ENCODE peak calls at places on chromosomes 5 and 9, in eight cellular contexts. One of them, this sample, is unnamed.

GRCh38 chr9:112072721-112073553 is 102.2 kb downstream of the SUSD1 start:
- DNase-seq in AG08395: peak; percentile 47
- DNase-seq in esophagus squamous epithelium: no peak
- DNase-seq in GM12865: no peak
- DNase-seq in AG08396: no peak
- DNase-seq in GM20000: no peak
- DNase-seq in sciatic nerve: no peak
- DNase-seq in stimulated activated CD4-positive, alpha-beta T cell treated with anti-CD3 and anti-CD28 coated beads, Interleukin-1b, Interleukin-23, amount 100 ng/mL, for 48 hours: no peak
- DNase-seq in this sample: no peak

GRCh38 chr9:35904966-35905781 is 828 bp upstream of the HRCT1 start:
- DNase-seq in esophagus squamous epithelium: no peak
- DNase-seq in stimulated activated CD4-positive, alpha-beta T cell treated with anti-CD3 and anti-CD28 coated beads, Interleukin-1b, Interleukin-23, amount 100 ng/mL, for 48 hours: no peak
- DNase-seq in GM20000: no peak
- DNase-seq in sciatic nerve: no peak
- DNase-seq in GM12865: no peak
- DNase-seq in AG08396: peak; percentile 56
- DNase-seq in AG08395: peak; percentile 59
- DNase-seq in this sample: no peak

GRCh38 chr9:123710299-123710698 is 219.6 kb downstream of the DENND1A start:
- DNase-seq in AG08395: peak; percentile 64
- DNase-seq in GM12865: peak; percentile 21
- DNase-seq in sciatic nerve: no peak
- DNase-seq in stimulated activated CD4-positive, alpha-beta T cell treated with anti-CD3 and anti-CD28 coated beads, Interleukin-1b, Interleukin-23, amount 100 ng/mL, for 48 hours: no peak
- DNase-seq in GM20000: no peak
- DNase-seq in esophagus squamous epithelium: no peak
- DNase-seq in AG08396: peak; percentile 35
- DNase-seq in this sample: no peak

GRCh38 chr9:93198117-93198838 is 14.3 kb downstream of the WNK2 start:
- DNase-seq in sciatic nerve: no peak
- DNase-seq in GM12865: no peak
- DNase-seq in esophagus squamous epithelium: no peak
- DNase-seq in AG08396: no peak
- DNase-seq in AG08395: no peak
- DNase-seq in stimulated activated CD4-positive, alpha-beta T cell treated with anti-CD3 and anti-CD28 coated beads, Interleukin-1b, Interleukin-23, amount 100 ng/mL, for 48 hours: no peak
- DNase-seq in GM20000: no peak
- DNase-seq in this sample: no peak

GRCh38 chr5:139014726-139015125 is 139.6 kb upstream of the LRRTM2 start:
- DNase-seq in esophagus squamous epithelium: no peak
- DNase-seq in GM20000: no peak
- DNase-seq in GM12865: no peak
- DNase-seq in AG08395: peak; percentile 50
- DNase-seq in AG08396: peak; percentile 76
- DNase-seq in stimulated activated CD4-positive, alpha-beta T cell treated with anti-CD3 and anti-CD28 coated beads, Interleukin-1b, Interleukin-23, amount 100 ng/mL, for 48 hours: no peak
- DNase-seq in sciatic nerve: no peak
- DNase-seq in this sample: no peak

GRCh38 chr5:53211799-53212198 is 102.2 kb upstream of the MOCS2 start:
- DNase-seq in AG08396: no peak
- DNase-seq in GM20000: no peak
- DNase-seq in GM12865: no peak
- DNase-seq in sciatic nerve: no peak
- DNase-seq in esophagus squamous epithelium: no peak
- DNase-seq in AG08395: no peak
- DNase-seq in stimulated activated CD4-positive, alpha-beta T cell treated with anti-CD3 and anti-CD28 coated beads, Interleukin-1b, Interleukin-23, amount 100 ng/mL, for 48 hours: no peak
- DNase-seq in this sample: no peak

GRCh38 chr5:138824924-138825863 is 49.9 kb downstream of the LRRTM2 start:
- DNase-seq in GM20000: peak; percentile 49
- DNase-seq in stimulated activated CD4-positive, alpha-beta T cell treated with anti-CD3 and anti-CD28 coated beads, Interleukin-1b, Interleukin-23, amount 100 ng/mL, for 48 hours: peak; percentile 2
- DNase-seq in esophagus squamous epithelium: no peak
- DNase-seq in GM12865: peak; percentile 12
- DNase-seq in AG08396: no peak
- DNase-seq in AG08395: peak; percentile 35
- DNase-seq in sciatic nerve: no peak
- DNase-seq in this sample: no peak

GRCh38 chr5:39547548-39548154 is 122.9 kb upstream of the DAB2 start:
- DNase-seq in sciatic nerve: no peak
- DNase-seq in esophagus squamous epithelium: no peak
- DNase-seq in GM12865: peak; percentile 21
- DNase-seq in AG08396: peak; percentile 43
- DNase-seq in GM20000: peak; percentile 16
- DNase-seq in AG08395: peak; percentile 71
- DNase-seq in stimulated activated CD4-positive, alpha-beta T cell treated with anti-CD3 and anti-CD28 coated beads, Interleukin-1b, Interleukin-23, amount 100 ng/mL, for 48 hours: no peak
- DNase-seq in this sample: no peak

GRCh38 chr5:1167728-1168709 is 33.4 kb upstream of the SLC6A19 start:
- DNase-seq in GM20000: peak; percentile 88
- DNase-seq in stimulated activated CD4-positive, alpha-beta T cell treated with anti-CD3 and anti-CD28 coated beads, Interleukin-1b, Interleukin-23, amount 100 ng/mL, for 48 hours: peak; percentile 52
- DNase-seq in GM12865: peak; percentile 75
- DNase-seq in AG08396: peak; percentile 88
- DNase-seq in AG08395: peak; percentile 81
- DNase-seq in sciatic nerve: peak; percentile 83
- DNase-seq in esophagus squamous epithelium: no peak
- DNase-seq in this sample: peak; percentile 69

GRCh38 chr5:159458217-159458711 is 128.0 kb upstream of the IL12B start:
- DNase-seq in AG08395: no peak
- DNase-seq in GM20000: peak; percentile 41
- DNase-seq in GM12865: peak; percentile 88
- DNase-seq in AG08396: no peak
- DNase-seq in esophagus squamous epithelium: no peak
- DNase-seq in sciatic nerve: no peak
- DNase-seq in stimulated activated CD4-positive, alpha-beta T cell treated with anti-CD3 and anti-CD28 coated beads, Interleukin-1b, Interleukin-23, amount 100 ng/mL, for 48 hours: peak; percentile 51
- DNase-seq in this sample: peak; percentile 64

GRCh38 chr9:35911690-35912089 is 2.4 kb downstream of the SPAAR start:
- DNase-seq in stimulated activated CD4-positive, alpha-beta T cell treated with anti-CD3 and anti-CD28 coated beads, Interleukin-1b, Interleukin-23, amount 100 ng/mL, for 48 hours: no peak
- DNase-seq in sciatic nerve: no peak
- DNase-seq in AG08396: no peak
- DNase-seq in GM20000: no peak
- DNase-seq in GM12865: no peak
- DNase-seq in esophagus squamous epithelium: no peak
- DNase-seq in AG08395: no peak
- DNase-seq in this sample: no peak

GRCh38 chr9:96150324-96151023 is 151.5 kb downstream of the HSD17B3 start:
- DNase-seq in GM12865: peak; percentile 83
- DNase-seq in esophagus squamous epithelium: no peak
- DNase-seq in AG08396: no peak
- DNase-seq in AG08395: no peak
- DNase-seq in sciatic nerve: peak; percentile 40
- DNase-seq in stimulated activated CD4-positive, alpha-beta T cell treated with anti-CD3 and anti-CD28 coated beads, Interleukin-1b, Interleukin-23, amount 100 ng/mL, for 48 hours: peak; percentile 65
- DNase-seq in GM20000: peak; percentile 35
- DNase-seq in this sample: peak; percentile 79

GRCh38 chr9:126500600-126501382 is 112.9 kb upstream of the LMX1B start:
- DNase-seq in AG08395: peak; percentile 79
- DNase-seq in GM20000: peak; percentile 88
- DNase-seq in stimulated activated CD4-positive, alpha-beta T cell treated with anti-CD3 and anti-CD28 coated beads, Interleukin-1b, Interleukin-23, amount 100 ng/mL, for 48 hours: peak; percentile 63
- DNase-seq in sciatic nerve: peak; percentile 87
- DNase-seq in GM12865: peak; percentile 63
- DNase-seq in AG08396: peak; percentile 91
- DNase-seq in esophagus squamous epithelium: no peak
- DNase-seq in this sample: peak; percentile 79

GRCh38 chr5:107607656-107608368 is 62.9 kb downstream of the EFNA5 start:
- DNase-seq in sciatic nerve: no peak
- DNase-seq in GM12865: peak; percentile 52
- DNase-seq in AG08395: no peak
- DNase-seq in esophagus squamous epithelium: no peak
- DNase-seq in GM20000: no peak
- DNase-seq in stimulated activated CD4-positive, alpha-beta T cell treated with anti-CD3 and anti-CD28 coated beads, Interleukin-1b, Interleukin-23, amount 100 ng/mL, for 48 hours: no peak
- DNase-seq in AG08396: no peak
- DNase-seq in this sample: no peak

GRCh38 chr9:28166179-28166578 is 592.9 kb upstream of the C9orf72 start:
- DNase-seq in stimulated activated CD4-positive, alpha-beta T cell treated with anti-CD3 and anti-CD28 coated beads, Interleukin-1b, Interleukin-23, amount 100 ng/mL, for 48 hours: no peak
- DNase-seq in GM12865: no peak
- DNase-seq in AG08396: no peak
- DNase-seq in esophagus squamous epithelium: no peak
- DNase-seq in GM20000: no peak
- DNase-seq in sciatic nerve: no peak
- DNase-seq in AG08395: no peak
- DNase-seq in this sample: no peak

GRCh38 chr5:94870496-94871214 is 252.2 kb downstream of the SLF1 start:
- DNase-seq in stimulated activated CD4-positive, alpha-beta T cell treated with anti-CD3 and anti-CD28 coated beads, Interleukin-1b, Interleukin-23, amount 100 ng/mL, for 48 hours: no peak
- DNase-seq in GM20000: no peak
- DNase-seq in AG08395: no peak
- DNase-seq in sciatic nerve: no peak
- DNase-seq in AG08396: no peak
- DNase-seq in esophagus squamous epithelium: no peak
- DNase-seq in GM12865: no peak
- DNase-seq in this sample: no peak

GRCh38 chr5:34507948-34508347 is 148.2 kb upstream of the RAI14 start:
- DNase-seq in esophagus squamous epithelium: no peak
- DNase-seq in GM20000: no peak
- DNase-seq in GM12865: no peak
- DNase-seq in stimulated activated CD4-positive, alpha-beta T cell treated with anti-CD3 and anti-CD28 coated beads, Interleukin-1b, Interleukin-23, amount 100 ng/mL, for 48 hours: no peak
- DNase-seq in sciatic nerve: no peak
- DNase-seq in AG08396: no peak
- DNase-seq in AG08395: no peak
- DNase-seq in this sample: no peak

GRCh38 chr5:138492552-138493045 is 27.3 kb downstream of the EGR1 start:
- DNase-seq in AG08395: no peak
- DNase-seq in stimulated activated CD4-positive, alpha-beta T cell treated with anti-CD3 and anti-CD28 coated beads, Interleukin-1b, Interleukin-23, amount 100 ng/mL, for 48 hours: no peak
- DNase-seq in GM20000: no peak
- DNase-seq in sciatic nerve: no peak
- DNase-seq in GM12865: no peak
- DNase-seq in esophagus squamous epithelium: no peak
- DNase-seq in AG08396: no peak
- DNase-seq in this sample: no peak

GRCh38 chr9:93081931-93082330 is 14.1 kb upstream of the CARD19 start:
- DNase-seq in GM12865: no peak
- DNase-seq in GM20000: no peak
- DNase-seq in AG08395: peak; percentile 77
- DNase-seq in AG08396: peak; percentile 62
- DNase-seq in esophagus squamous epithelium: no peak
- DNase-seq in sciatic nerve: no peak
- DNase-seq in stimulated activated CD4-positive, alpha-beta T cell treated with anti-CD3 and anti-CD28 coated beads, Interleukin-1b, Interleukin-23, amount 100 ng/mL, for 48 hours: no peak
- DNase-seq in this sample: peak; percentile 26

GRCh38 chr5:36507332-36507952 is 99.0 kb upstream of the SLC1A3 start:
- DNase-seq in AG08396: peak; percentile 75
- DNase-seq in GM12865: peak; percentile 76
- DNase-seq in AG08395: peak; percentile 80
- DNase-seq in esophagus squamous epithelium: peak; percentile 2
- DNase-seq in sciatic nerve: peak; percentile 88
- DNase-seq in stimulated activated CD4-positive, alpha-beta T cell treated with anti-CD3 and anti-CD28 coated beads, Interleukin-1b, Interleukin-23, amount 100 ng/mL, for 48 hours: peak; percentile 59
- DNase-seq in GM20000: peak; percentile 71
- DNase-seq in this sample: peak; percentile 78

GRCh38 chr5:136133416-136134383 is 1.1 kb downstream of the SMAD5 start:
- DNase-seq in stimulated activated CD4-positive, alpha-beta T cell treated with anti-CD3 and anti-CD28 coated beads, Interleukin-1b, Interleukin-23, amount 100 ng/mL, for 48 hours: peak; percentile 3
- DNase-seq in esophagus squamous epithelium: no peak
- DNase-seq in AG08395: peak; percentile 54
- DNase-seq in GM12865: peak; percentile 45
- DNase-seq in AG08396: peak; percentile 59
- DNase-seq in GM20000: peak; percentile 42
- DNase-seq in sciatic nerve: peak; percentile 62
- DNase-seq in this sample: peak; percentile 18

GRCh38 chr5:147234825-147235635 is at the start of gene STK32A:
- DNase-seq in sciatic nerve: peak; percentile 80
- DNase-seq in AG08395: no peak
- DNase-seq in GM12865: no peak
- DNase-seq in esophagus squamous epithelium: no peak
- DNase-seq in AG08396: peak; percentile 40
- DNase-seq in GM20000: no peak
- DNase-seq in stimulated activated CD4-positive, alpha-beta T cell treated with anti-CD3 and anti-CD28 coated beads, Interleukin-1b, Interleukin-23, amount 100 ng/mL, for 48 hours: no peak
- DNase-seq in this sample: no peak

GRCh38 chr5:3417376-3417943 is 178.2 kb upstream of the IRX1 start:
- DNase-seq in AG08396: no peak
- DNase-seq in stimulated activated CD4-positive, alpha-beta T cell treated with anti-CD3 and anti-CD28 coated beads, Interleukin-1b, Interleukin-23, amount 100 ng/mL, for 48 hours: no peak
- DNase-seq in GM20000: no peak
- DNase-seq in AG08395: no peak
- DNase-seq in sciatic nerve: no peak
- DNase-seq in GM12865: no peak
- DNase-seq in esophagus squamous epithelium: no peak
- DNase-seq in this sample: no peak

GRCh38 chr5:73274870-73275756 is 102.1 kb downstream of the TMEM174 start:
- DNase-seq in AG08396: no peak
- DNase-seq in GM20000: no peak
- DNase-seq in stimulated activated CD4-positive, alpha-beta T cell treated with anti-CD3 and anti-CD28 coated beads, Interleukin-1b, Interleukin-23, amount 100 ng/mL, for 48 hours: no peak
- DNase-seq in GM12865: no peak
- DNase-seq in AG08395: peak; percentile 70
- DNase-seq in esophagus squamous epithelium: no peak
- DNase-seq in sciatic nerve: peak; percentile 74
- DNase-seq in this sample: no peak

GRCh38 chr5:107196500-107196899 is 474.2 kb downstream of the EFNA5 start:
- DNase-seq in AG08395: no peak
- DNase-seq in GM12865: no peak
- DNase-seq in stimulated activated CD4-positive, alpha-beta T cell treated with anti-CD3 and anti-CD28 coated beads, Interleukin-1b, Interleukin-23, amount 100 ng/mL, for 48 hours: no peak
- DNase-seq in esophagus squamous epithelium: no peak
- DNase-seq in AG08396: no peak
- DNase-seq in sciatic nerve: no peak
- DNase-seq in GM20000: no peak
- DNase-seq in this sample: no peak

GRCh38 chr5:80069251-80069650 is 34.1 kb downstream of the THBS4 start:
- DNase-seq in GM12865: no peak
- DNase-seq in AG08395: no peak
- DNase-seq in stimulated activated CD4-positive, alpha-beta T cell treated with anti-CD3 and anti-CD28 coated beads, Interleukin-1b, Interleukin-23, amount 100 ng/mL, for 48 hours: no peak
- DNase-seq in sciatic nerve: no peak
- DNase-seq in esophagus squamous epithelium: no peak
- DNase-seq in AG08396: no peak
- DNase-seq in GM20000: no peak
- DNase-seq in this sample: no peak

This sample was measured in activated CD4-positive, alpha-beta memory T cell treated with anti-CD3 and anti-CD28 coated beads for 36 hours.